ENCODE peak calls at places on chromosomes 5 and 9, in nine cellular contexts. E is epithelial cell of esophagus, H is Calu3, P is AG04450, U is thoracic aorta, N is D721Med, J is GM13976, O is AG04449, K is endothelial cell. D is an unnamed sample.

GRCh38 chr5:113262674-113263073 is 172.1 kb downstream of the TSSK1B start:
- DNase-seq in O (no peak), J (no peak), K (no peak), P (no peak), H (no peak), U (no peak), N (no peak), E (no peak), D (no peak)

GRCh38 chr5:137649228-137649890 is 86.5 kb downstream of the KLHL3 start:
- DNase-seq in N (no peak), J (no peak), P (peak), K (no peak), U (no peak), O (peak), H (no peak), E (no peak), D (no peak)

GRCh38 chr5:140402258-140403074 is 833 bp downstream of the ANKHD1 start:
- DNase-seq in N (no peak), E (peak), U (peak), O (no peak), J (peak), K (peak), P (no peak), H (peak), D (no peak)

GRCh38 chr9:6215562-6215961 is at the start of gene IL33:
- DNase-seq in U (no peak), N (no peak), E (no peak), H (no peak), O (no peak), K (no peak), J (no peak), P (no peak), D (no peak)

GRCh38 chr5:147055850-147056523 is 177.4 kb upstream of the PPP2R2B start:
- DNase-seq in H (no peak), K (no peak), E (peak), O (no peak), N (no peak), J (no peak), P (no peak), U (no peak), D (no peak)

GRCh38 chr9:133032171-133032570 is 1.4 kb downstream of the GTF3C5 start:
- DNase-seq in N (no peak), O (no peak), U (no peak), P (no peak), K (no peak), E (no peak), J (no peak), H (no peak), D (no peak)

GRCh38 chr9:75910716-75911115 is 20.2 kb downstream of the PCSK5 start:
- DNase-seq in K (no peak), J (no peak), H (no peak), U (no peak), E (no peak), N (no peak), P (no peak), O (no peak), D (no peak)

GRCh38 chr5:174951151-174951780 is 226.9 kb downstream of the MSX2 start:
- DNase-seq in U (no peak), H (peak), J (peak), K (peak), N (peak), O (peak), E (peak), P (peak), D (peak)

GRCh38 chr5:176739461-176740051 is 70.8 kb upstream of the UNC5A start:
- DNase-seq in U (no peak), P (no peak), N (peak), E (no peak), O (no peak), K (peak), J (no peak), H (no peak), D (no peak)

GRCh38 chr9:81390802-81391456 is 298.4 kb downstream of the TLE1 start:
- DNase-seq in K (no peak), J (no peak), O (no peak), E (peak), U (no peak), P (no peak), N (no peak), H (no peak), D (no peak)

GRCh38 chr9:114033397-114034103 is 44.5 kb downstream of the AMBP start:
- DNase-seq in J (peak), K (peak), U (no peak), H (peak), P (no peak), E (peak), N (no peak), O (no peak), D (no peak)

GRCh38 chr9:124861342-124862229 is at the start of the genes ARPC5L and RPL35:
- DNase-seq in J (peak), U (peak), O (no peak), H (peak), E (peak), P (peak), N (peak), K (peak), D (peak)

GRCh38 chr9:4769321-4770080 is 23.2 kb upstream of the RCL1 start:
- DNase-seq in U (no peak), P (no peak), O (no peak), K (no peak), E (peak), N (no peak), J (peak), H (peak), D (no peak)

GRCh38 chr5:132489871-132490483 is 596 bp downstream of the IRF1 start:
- DNase-seq in K (no peak), N (no peak), O (no peak), U (no peak), P (no peak), E (peak), H (no peak), J (peak), D (no peak)

GRCh38 chr5:95955996-95956899 is 5.4 kb downstream of the ELL2 start:
- DNase-seq in K (no peak), U (no peak), P (no peak), E (no peak), J (no peak), H (no peak), O (no peak), N (no peak), D (no peak)

GRCh38 chr9:112535811-112536210 is 49.2 kb downstream of the KIAA1958 start:
- DNase-seq in J (no peak), N (no peak), H (no peak), E (no peak), K (no peak), P (no peak), O (no peak), U (no peak), D (no peak)

GRCh38 chr5:61277190-61277589 is 54.9 kb upstream of the ZSWIM6 start:
- DNase-seq in U (no peak), N (no peak), J (peak), O (no peak), H (no peak), P (peak), K (no peak), E (no peak), D (no peak)

GRCh38 chr5:151896041-151896691 is 28.5 kb downstream of the GLRA1 start:
- DNase-seq in U (no peak), O (peak), K (no peak), P (no peak), J (no peak), E (peak), N (no peak), H (peak), D (peak)

GRCh38 chr5:177107159-177107558 is 20.4 kb downstream of the FGFR4 start:
- DNase-seq in J (no peak), H (no peak), N (no peak), K (no peak), E (no peak), U (no peak), O (no peak), P (no peak), D (no peak)

GRCh38 chr5:94072116-94072515 is 330.7 kb upstream of the POU5F2 start:
- DNase-seq in P (no peak), H (no peak), J (no peak), O (peak), N (no peak), U (no peak), K (no peak), E (no peak), D (no peak)

GRCh38 chr5:78377056-78377717 is 16.8 kb downstream of the SCAMP1 start:
- DNase-seq in K (no peak), H (no peak), J (no peak), E (peak), U (peak), P (no peak), N (no peak), O (no peak), D (no peak)

GRCh38 chr9:99299214-99300102 is 77.4 kb downstream of the SEC61B start:
- DNase-seq in E (peak), K (no peak), U (no peak), H (peak), J (peak), O (peak), N (no peak), P (peak), D (peak)

GRCh38 chr9:86549920-86550319 is 195.7 kb upstream of the TUT7 start:
- DNase-seq in U (no peak), O (peak), P (no peak), E (no peak), K (no peak), N (no peak), H (no peak), J (no peak), D (no peak)

GRCh38 chr5:68217476-68217984 is 2.0 kb downstream of the PIK3R1 start:
- DNase-seq in P (no peak), K (no peak), U (no peak), N (no peak), J (no peak), H (no peak), O (no peak), E (peak), D (no peak)

GRCh38 chr9:28824410-28824963 is 1251.2 kb upstream of the C9orf72 start:
- DNase-seq in J (no peak), U (no peak), H (no peak), K (no peak), N (no peak), E (no peak), O (no peak), P (no peak), D (no peak)

GRCh38 chr5:72848474-72849428 is 32.3 kb downstream of the TNPO1 start:
- DNase-seq in E (peak), H (peak), P (no peak), J (peak), K (peak), N (no peak), O (no peak), U (peak), D (no peak)

DNA sequence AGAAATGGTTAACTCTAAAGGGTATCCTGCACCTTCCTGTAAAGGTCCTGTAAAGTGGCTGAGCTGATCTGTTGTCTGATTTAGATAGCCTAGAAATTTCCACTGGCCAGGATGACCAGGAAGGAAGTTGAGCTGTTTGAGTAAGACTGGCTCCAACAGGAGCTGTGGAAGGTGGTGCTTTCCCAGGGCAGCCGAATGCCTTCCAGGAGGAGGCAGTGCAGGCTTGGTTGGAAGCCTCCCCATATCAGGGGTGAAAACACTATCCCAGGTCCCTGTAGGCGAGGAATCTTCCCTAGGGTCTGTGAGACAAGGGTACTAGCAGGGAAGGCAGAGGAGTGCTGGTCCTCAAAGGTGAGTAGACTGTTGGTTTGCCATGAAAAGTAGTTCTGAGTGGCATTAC is 98.4 kb downstream of the LIX1 start:
- DNase-seq in H (peak), P (no peak), N (no peak), K (peak), J (no peak), U (no peak), E (peak), O (no peak), D (no peak)
- TF ChIP-seq CTCF in H (no peak), P (peak), N (no peak), K (no peak), J (no peak), U (no peak), E (peak), O (peak), D (peak)

GRCh38 chr5:16459451-16459850 is 6.1 kb downstream of the ZNF622 start:
- DNase-seq in P (no peak), K (no peak), U (no peak), E (no peak), N (no peak), H (no peak), O (no peak), J (no peak), D (no peak)

GRCh38 chr5:16455670-16456069 is 9.9 kb downstream of the ZNF622 start:
- DNase-seq in U (no peak), E (no peak), J (no peak), K (no peak), H (no peak), O (no peak), P (no peak), N (no peak), D (no peak)

GRCh38 chr5:16456103-16456832 is 9.3 kb downstream of the ZNF622 start:
- DNase-seq in U (no peak), K (peak), J (peak), E (peak), O (no peak), H (peak), P (peak), N (peak), D (peak)

GRCh38 chr5:16457853-16458252 is 7.7 kb downstream of the ZNF622 start:
- DNase-seq in J (no peak), H (no peak), P (no peak), N (no peak), E (no peak), K (no peak), U (no peak), O (no peak), D (no peak)

GRCh38 chr5:16457451-16457850 is 8.1 kb downstream of the ZNF622 start:
- DNase-seq in O (no peak), J (no peak), E (no peak), K (no peak), U (no peak), H (no peak), P (no peak), N (no peak), D (no peak)
- TF ChIP-seq CTCF in O (no peak), J (no peak), E (peak), K (no peak), U (no peak), H (no peak), P (peak), N (no peak), D (no peak)

DNA sequence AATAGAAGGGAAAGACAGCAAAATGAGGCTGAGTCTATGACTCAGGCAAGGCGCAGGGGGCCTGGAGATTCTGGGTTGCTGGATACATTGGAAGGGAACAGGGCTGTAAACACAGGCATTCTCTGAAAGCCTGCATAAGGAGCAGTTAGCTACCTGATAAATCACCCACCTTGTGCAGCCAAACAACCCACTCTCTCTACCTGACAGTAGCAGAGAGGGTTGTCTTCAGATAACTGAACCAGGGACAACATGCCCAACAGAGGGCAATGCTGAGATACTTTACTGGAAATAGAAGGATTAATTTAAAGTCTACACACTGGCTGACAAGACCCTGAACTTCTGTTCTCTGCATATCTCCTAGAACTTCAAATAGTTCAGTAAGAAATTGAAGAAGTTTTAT is 161.6 kb downstream of the KCTD16 start:
- DNase-seq in E (peak), H (peak), U (no peak), K (peak), J (no peak), N (no peak), P (no peak), O (no peak), D (no peak)
- TF ChIP-seq CTCF in E (peak), H (no peak), U (no peak), K (peak), J (no peak), N (peak), P (peak), O (no peak), D (peak)

DNA sequence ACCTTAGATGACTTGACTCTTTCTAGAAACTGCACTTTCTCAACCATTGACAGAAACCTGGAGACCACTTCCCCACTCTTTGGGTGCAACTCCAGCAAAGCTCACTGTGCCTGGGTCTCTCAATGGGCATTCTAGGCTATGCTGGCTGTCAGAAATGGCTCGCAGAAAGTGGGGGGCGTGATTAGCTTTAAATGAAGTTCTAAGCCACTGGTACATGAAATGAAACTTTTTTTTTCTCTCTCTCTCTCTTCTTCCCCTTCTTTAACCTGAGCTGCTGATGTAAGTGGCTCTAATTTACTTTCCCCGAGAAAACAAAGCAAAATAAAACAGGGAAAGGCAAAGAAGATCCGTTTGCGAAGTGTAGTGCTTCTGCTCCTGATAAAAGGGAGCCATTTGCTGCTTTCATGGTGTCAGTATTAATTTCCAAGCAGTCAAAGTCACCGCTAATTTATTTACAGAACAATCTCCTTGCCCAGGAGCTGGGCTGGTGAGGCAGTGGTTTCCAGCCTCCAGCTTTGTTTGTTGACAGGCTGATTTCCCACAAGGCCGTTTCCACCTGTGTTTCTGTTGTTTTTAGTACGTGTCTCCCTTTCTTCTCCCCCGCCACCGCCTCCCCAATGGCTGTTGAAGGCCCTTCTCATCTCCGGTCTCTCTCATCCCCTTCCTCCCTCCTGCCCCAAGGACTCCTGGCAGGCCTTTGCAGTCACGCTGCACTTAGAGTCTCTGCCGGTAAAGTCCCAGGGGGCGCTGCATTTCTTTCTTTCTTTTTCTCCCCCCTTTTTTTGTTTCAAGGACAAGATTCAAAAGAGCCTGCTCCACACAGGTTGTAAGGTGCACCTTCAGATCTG is 422.9 kb downstream of the EBF1 start:
- DNase-seq in E (no peak), O (no peak), U (no peak), N (no peak), J (no peak), P (no peak), H (no peak), K (peak), D (no peak)
- TF ChIP-seq CTCF in E (no peak), O (no peak), U (no peak), N (no peak), J (no peak), P (no peak), H (no peak), K (peak), D (peak)